ENCODE peak calls at places on chromosomes 11 and 22, in ten cellular contexts. J, S, Q, X, A, R, Z, K, G and C are unnamed samples.
A peak's percentile ranks its signal among the peaks of the same experiment; 100 is the strongest.

GRCh38 chr11:2860636-2861035 is 24.9 kb downstream of the CDKN1C start:
- DNase-seq in J (peak; percentile 51), S (no peak), Q (peak; percentile 63), X (no peak), A (no peak), R (no peak), Z (no peak), K (peak; percentile 77), G (peak; percentile 51), C (no peak)

GRCh38 chr22:36486619-36487384 is 5.4 kb upstream of the TXN2 start:
- DNase-seq in J (peak; percentile 68), S (peak; percentile 63), Q (peak; percentile 37), X (no peak), A (no peak), R (no peak), Z (peak; percentile 77), K (peak; percentile 80), G (peak; percentile 53), C (no peak)

GRCh38 chr11:33899383-33900037 is 7.6 kb upstream of the LMO2 start:
- DNase-seq in J (peak; percentile 66), S (peak; percentile 46), Q (no peak), X (peak; percentile 97), A (no peak), R (peak; percentile 43), Z (no peak), K (no peak), G (peak; percentile 50), C (no peak)

GRCh38 chr11:40397141-40397540 is 1062.3 kb downstream of the LRRC4C start:
- DNase-seq in J (no peak), S (no peak), Q (no peak), X (no peak), A (no peak), R (no peak), Z (no peak), K (no peak), G (no peak), C (no peak)

GRCh38 chr11:126878892-126879291 is 121.7 kb downstream of the KIRREL3 start:
- DNase-seq in J (no peak), S (no peak), Q (no peak), X (no peak), A (no peak), R (no peak), Z (no peak), K (no peak), G (no peak), C (no peak)

GRCh38 chr22:47553436-47553835 is 791.0 kb downstream of the TBC1D22A start:
- DNase-seq in J (no peak), S (no peak), Q (no peak), X (no peak), A (peak; percentile 39), R (no peak), Z (no peak), K (no peak), G (no peak), C (peak; percentile 59)

GRCh38 chr11:88246680-88247079 is 71.4 kb upstream of the RAB38 start:
- DNase-seq in J (peak; percentile 86), S (no peak), Q (no peak), X (no peak), A (no peak), R (no peak), Z (no peak), K (no peak), G (no peak), C (no peak)

GRCh38 chr11:10450451-10451398 is 4.3 kb upstream of the AMPD3 start:
- DNase-seq in J (no peak), S (peak; percentile 50), Q (peak; percentile 85), X (no peak), A (no peak), R (peak; percentile 62), Z (peak; percentile 75), K (peak; percentile 66), G (peak; percentile 74), C (no peak)

GRCh38 chr22:50317178-50317577 is 9.6 kb downstream of the DENND6B start:
- DNase-seq in J (no peak), S (no peak), Q (no peak), X (no peak), A (no peak), R (no peak), Z (no peak), K (no peak), G (no peak), C (no peak)

GRCh38 chr11:65489061-65489705 is 9.7 kb upstream of the MALAT1 start:
- DNase-seq in J (peak; percentile 90), S (peak; percentile 96), Q (no peak), X (peak; percentile 90), A (no peak), R (no peak), Z (peak; percentile 79), K (no peak), G (no peak), C (peak; percentile 94)

GRCh38 chr22:35065796-35066218 is at the start of gene ISX:
- DNase-seq in J (no peak), S (no peak), Q (no peak), X (no peak), A (no peak), R (no peak), Z (no peak), K (no peak), G (no peak), C (no peak)

GRCh38 chr11:71311176-71311925 is 59.0 kb upstream of the SHANK2 start:
- DNase-seq in J (no peak), S (no peak), Q (no peak), X (peak; percentile 67), A (peak; percentile 34), R (no peak), Z (no peak), K (no peak), G (peak; percentile 17), C (peak; percentile 80)

GRCh38 chr11:15613799-15614198 is 499.1 kb downstream of the INSC start:
- DNase-seq in J (no peak), S (no peak), Q (no peak), X (no peak), A (no peak), R (no peak), Z (no peak), K (no peak), G (no peak), C (no peak)

GRCh38 chr11:106331163-106331562 is 253.7 kb downstream of the AASDHPPT start:
- DNase-seq in J (no peak), S (no peak), Q (no peak), X (no peak), A (no peak), R (no peak), Z (no peak), K (no peak), G (no peak), C (no peak)

DNA sequence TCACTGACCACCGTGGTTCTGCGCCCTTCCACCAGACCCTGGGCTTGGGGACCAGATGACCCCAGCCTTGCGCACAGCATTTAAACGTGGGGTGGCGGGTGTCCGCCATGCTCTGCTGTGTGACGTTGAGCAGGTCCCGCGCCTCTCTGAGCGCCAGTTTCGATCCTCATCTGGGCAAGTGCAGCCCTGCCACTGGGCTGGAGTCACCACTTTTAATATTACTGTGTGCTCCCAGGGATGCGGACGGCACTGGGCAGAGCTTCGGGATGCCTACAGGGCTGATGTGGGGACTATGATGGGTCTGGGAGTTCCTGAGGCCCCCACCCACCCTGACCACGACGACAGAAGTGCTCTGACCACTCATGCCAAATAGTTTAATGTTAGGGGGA is 1.2 kb upstream of the NUDT8 start:
- DNase-seq in J (no peak), S (no peak), Q (no peak), X (no peak), A (no peak), R (no peak), Z (no peak), K (no peak), G (no peak), C (no peak)
- TF ChIP-seq CTCF in J (no peak), S (no peak), Q (no peak), X (no peak), A (peak; percentile 12), R (no peak), Z (no peak), K (peak; percentile 57), G (no peak), C (no peak)

DNA sequence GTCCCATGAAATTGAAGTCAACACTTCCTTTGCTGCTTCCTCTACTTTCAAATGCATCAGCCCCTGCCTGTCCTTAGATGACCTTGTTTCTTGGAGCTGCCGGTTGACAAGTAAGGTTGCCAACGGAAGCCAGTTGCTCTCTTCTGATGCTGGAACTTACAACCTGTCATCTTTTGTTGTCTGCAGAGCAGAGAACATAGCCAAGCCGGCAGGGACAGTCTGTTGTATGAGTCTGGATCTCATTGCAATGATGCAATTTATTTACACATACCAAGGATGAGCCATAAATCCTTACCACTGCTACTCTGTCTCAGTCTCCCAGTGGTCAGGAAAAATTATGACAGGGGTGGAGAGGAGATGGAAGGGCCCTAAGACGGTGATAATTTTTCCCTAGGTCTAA is 151.4 kb downstream of the BLID start:
- DNase-seq in J (peak; percentile 64), S (no peak), Q (no peak), X (no peak), A (no peak), R (no peak), Z (no peak), K (no peak), G (no peak), C (no peak)
- TF ChIP-seq CTCF in J (peak; percentile 2), S (no peak), Q (no peak), X (no peak), A (no peak), R (no peak), Z (no peak), K (no peak), G (no peak), C (no peak)

GRCh38 chr11:8360086-8360828 is 96.6 kb upstream of the LMO1 start:
- DNase-seq in J (no peak), S (no peak), Q (no peak), X (no peak), A (no peak), R (no peak), Z (no peak), K (no peak), G (no peak), C (no peak)
- TF ChIP-seq CTCF in J (no peak), S (no peak), Q (no peak), X (no peak), A (no peak), R (no peak), Z (no peak), K (no peak), G (no peak), C (no peak)

GRCh38 chr11:78138694-78139421 is 568 bp downstream of the ALG8 start:
- DNase-seq in J (peak; percentile 31), S (no peak), Q (peak; percentile 27), X (peak; percentile 67), A (no peak), R (peak; percentile 4), Z (no peak), K (peak; percentile 54), G (peak; percentile 41), C (no peak)
- TF ChIP-seq CTCF in J (no peak), S (no peak), Q (no peak), X (no peak), A (no peak), R (peak; percentile 21), Z (no peak), K (peak; percentile 40), G (no peak), C (no peak)